ENCODE peak calls at places on chromosomes 13 and 19, in nine cellular contexts. O is GM13977, I is coronary artery, B is uterus, P is PC-3, T is IMR-90, X is endothelial cell, G is left ventricle myocardium inferior, F is thoracic aorta. W is an unnamed sample.

GRCh38 chr19:21767065-21767800 is at the start of gene ZNF100:
- DNase-seq in O (peak), B (peak), P (peak), G (peak), F (peak), I (peak), T (peak), X (peak), W (peak)

GRCh38 chr19:29823581-29824330 is 12.0 kb downstream of the CCNE1 start:
- DNase-seq in F (no peak), O (no peak), G (no peak), I (no peak), X (no peak), P (no peak), T (no peak), B (no peak), W (no peak)

GRCh38 chr13:63512095-63512494 is 2096.4 kb upstream of the PCDH20 start:
- DNase-seq in F (no peak), T (no peak), B (no peak), O (no peak), G (no peak), I (no peak), P (no peak), X (no peak), W (no peak)

GRCh38 chr13:76600086-76600485 is 286.1 kb downstream of the KCTD12 start:
- DNase-seq in P (no peak), O (no peak), B (no peak), X (no peak), G (no peak), I (no peak), F (no peak), T (no peak), W (peak)

GRCh38 chr19:3699071-3699740 is 1.1 kb downstream of the PIP5K1C start:
- DNase-seq in F (no peak), B (peak), X (no peak), P (peak), I (peak), G (peak), O (peak), T (peak), W (peak)

GRCh38 chr13:79905018-79905417 is 424.1 kb downstream of the NDFIP2 start:
- DNase-seq in B (no peak), X (no peak), P (no peak), O (no peak), F (no peak), I (no peak), G (no peak), T (no peak), W (no peak)

GRCh38 chr13:33229446-33230177 is 55.9 kb downstream of the STARD13 start:
- DNase-seq in O (no peak), P (no peak), T (no peak), F (no peak), I (no peak), B (no peak), G (no peak), X (no peak), W (no peak)

GRCh38 chr19:12843999-12844732 is 5.9 kb downstream of the MAST1 start:
- DNase-seq in T (no peak), I (no peak), O (no peak), F (no peak), X (no peak), P (peak), B (no peak), G (no peak), W (no peak)

GRCh38 chr13:96816261-96816660 is 178.0 kb downstream of the OXGR1 start:
- DNase-seq in P (no peak), I (peak), F (peak), X (no peak), T (no peak), O (no peak), B (peak), G (no peak), W (peak)

GRCh38 chr13:73060251-73061160 is 1.7 kb downstream of the KLF5 start:
- DNase-seq in O (peak), F (no peak), I (no peak), P (peak), T (peak), X (no peak), B (peak), G (no peak), W (peak)

GRCh38 chr13:108276060-108276459 is 6.5 kb downstream of the TNFSF13B start:
- DNase-seq in P (no peak), I (no peak), G (peak), T (no peak), F (no peak), O (no peak), B (no peak), X (no peak), W (peak)

GRCh38 chr19:34994643-34995471 is 5.3 kb upstream of the GRAMD1A start:
- DNase-seq in O (no peak), X (no peak), G (no peak), T (no peak), P (peak), F (no peak), B (no peak), I (no peak), W (peak)

GRCh38 chr19:13796301-13797057 is 1.2 kb downstream of the ZSWIM4 start:
- DNase-seq in T (peak), B (peak), P (peak), F (peak), I (peak), G (peak), X (no peak), O (peak), W (peak)

GRCh38 chr13:32471187-32471922 is 43.4 kb upstream of the N4BP2L1 start:
- DNase-seq in P (peak), O (no peak), F (no peak), X (no peak), T (peak), G (peak), I (no peak), B (peak), W (peak)

GRCh38 chr13:84500016-84500415 is 617.7 kb upstream of the SLITRK1 start:
- DNase-seq in X (no peak), O (no peak), G (no peak), T (peak), F (no peak), P (no peak), B (no peak), I (no peak), W (peak)

GRCh38 chr19:20359933-20360720 is 193.1 kb downstream of the ZNF486 start:
- DNase-seq in T (no peak), O (no peak), F (no peak), I (no peak), P (peak), G (no peak), B (no peak), X (peak), W (no peak)

GRCh38 chr19:35483089-35483488 is 7.2 kb downstream of the KRTDAP start:
- DNase-seq in O (no peak), P (no peak), I (no peak), T (no peak), F (no peak), X (no peak), B (no peak), G (no peak), W (no peak)

GRCh38 chr19:30312582-30313352 is 59.4 kb upstream of the ZNF536 start:
- DNase-seq in B (no peak), T (no peak), X (peak), I (peak), F (no peak), O (no peak), G (no peak), P (no peak), W (no peak)

GRCh38 chr13:113856716-113857065 is 7.2 kb downstream of the GAS6 start:
- DNase-seq in G (no peak), F (no peak), P (peak), X (no peak), I (peak), T (peak), O (no peak), B (no peak), W (peak)

GRCh38 chr13:38637576-38637975 is 49.3 kb upstream of the FREM2 start:
- DNase-seq in X (no peak), B (no peak), G (no peak), O (no peak), F (no peak), I (no peak), T (no peak), P (peak), W (no peak)

GRCh38 chr13:37187611-37188010 is 82.1 kb upstream of the CSNK1A1L start:
- DNase-seq in G (no peak), T (no peak), I (no peak), B (no peak), O (no peak), F (no peak), X (no peak), P (no peak), W (peak)

GRCh38 chr19:30799854-30800755 is 427.9 kb downstream of the ZNF536 start:
- DNase-seq in P (no peak), G (peak), B (no peak), T (no peak), O (no peak), F (no peak), I (no peak), X (peak), W (no peak)

GRCh38 chr13:23771966-23772365 is 117.2 kb downstream of the MIPEP start:
- DNase-seq in T (no peak), G (no peak), B (no peak), O (no peak), X (no peak), P (peak), I (no peak), F (no peak), W (peak)

GRCh38 chr19:42081584-42082258 is 5.8 kb downstream of the ZNF574 start:
- DNase-seq in P (peak), B (no peak), T (peak), G (no peak), I (no peak), F (no peak), O (no peak), X (no peak), W (peak)

GRCh38 chr13:43195551-43195950 is 172.2 kb downstream of the DNAJC15 start:
- DNase-seq in I (no peak), G (no peak), T (no peak), O (no peak), X (no peak), F (no peak), P (peak), B (no peak), W (peak)

GRCh38 chr13:52695856-52696255 is 43.2 kb downstream of the SUGT1 start:
- DNase-seq in O (peak), T (peak), G (no peak), P (peak), F (no peak), X (no peak), B (no peak), I (no peak), W (peak)

GRCh38 chr13:109720758-109721184 is 65.6 kb downstream of the IRS2 start:
- DNase-seq in F (no peak), G (no peak), I (no peak), X (no peak), T (no peak), B (no peak), O (no peak), P (no peak), W (no peak)

GRCh38 chr19:41219924-41220567 is 1.0 kb downstream of the AXL start:
- DNase-seq in T (peak), F (peak), G (peak), O (no peak), I (no peak), X (no peak), B (peak), P (peak), W (peak)

DNA sequence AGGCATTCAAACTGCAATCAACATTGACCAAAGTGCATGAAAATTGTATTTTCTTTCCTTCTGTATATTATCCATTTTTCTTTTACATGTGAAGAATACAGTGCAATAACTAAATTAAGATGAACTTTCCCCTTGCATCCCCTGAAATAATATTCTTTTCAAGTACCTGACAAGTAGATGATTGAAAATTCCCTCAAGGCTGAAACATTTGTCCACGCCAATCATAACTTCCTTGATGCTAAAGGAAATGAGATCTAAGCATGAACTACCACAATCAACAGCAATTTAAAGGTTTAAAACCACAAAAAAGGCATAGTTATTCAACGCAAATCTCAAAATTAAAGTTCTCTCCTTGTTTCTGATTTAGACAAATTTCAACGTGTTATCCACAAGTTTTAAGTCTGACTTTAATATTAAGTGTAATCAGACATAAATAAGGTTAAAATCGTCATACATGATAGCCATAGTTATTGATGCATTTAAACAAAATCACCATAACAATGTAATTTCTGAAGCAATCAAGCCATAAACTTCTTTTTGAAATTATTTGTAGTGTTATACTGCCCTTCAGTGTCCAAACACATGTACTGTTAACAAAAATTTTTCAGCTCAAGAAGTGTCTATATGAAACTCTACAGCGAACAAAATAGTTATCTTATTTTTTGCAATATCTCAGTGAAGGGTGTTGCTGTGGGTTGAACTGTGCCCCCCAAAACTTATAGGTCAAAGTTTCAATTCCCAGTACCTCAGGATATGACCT is 169.5 kb downstream of the DCLK1 start:
- DNase-seq in F (no peak), T (peak), X (no peak), B (no peak), P (peak), G (no peak), I (no peak), O (no peak), W (peak)
- TF ChIP-seq CTCF in F (peak), T (no peak), X (no peak), B (peak), P (peak), G (peak), I (no peak), O (no peak), W (peak)

GRCh38 chr19:2350656-2351055 is 9.4 kb upstream of the TMPRSS9 start:
- DNase-seq in X (no peak), B (no peak), F (no peak), G (no peak), T (no peak), I (no peak), P (no peak), O (no peak), W (no peak)
- TF ChIP-seq CTCF in X (no peak), B (no peak), F (no peak), G (no peak), T (no peak), I (no peak), P (no peak), O (no peak), W (no peak)

GRCh38 chr19:18674616-18675015 is 8.9 kb upstream of the CRTC1 start:
- DNase-seq in T (peak), G (peak), F (no peak), B (no peak), X (no peak), I (no peak), O (no peak), P (peak), W (no peak)

GRCh38 chr19:18670313-18670712 is 13.2 kb upstream of the CRTC1 start:
- DNase-seq in I (no peak), P (no peak), B (no peak), G (no peak), X (no peak), F (no peak), O (no peak), T (no peak), W (no peak)

GRCh38 chr19:18672044-18672451 is 11.4 kb upstream of the CRTC1 start:
- DNase-seq in F (no peak), X (no peak), P (no peak), G (no peak), I (no peak), T (no peak), B (no peak), O (no peak), W (no peak)

GRCh38 chr19:18671303-18672043 is 12.0 kb upstream of the CRTC1 start:
- DNase-seq in G (no peak), B (no peak), P (no peak), T (no peak), O (no peak), F (no peak), X (no peak), I (no peak), W (no peak)

GRCh38 chr19:18672606-18673337 is 10.7 kb upstream of the CRTC1 start:
- DNase-seq in X (no peak), B (no peak), F (no peak), I (no peak), G (no peak), T (peak), O (no peak), P (no peak), W (peak)
- TF ChIP-seq CTCF in X (no peak), B (peak), F (peak), I (no peak), G (no peak), T (peak), O (peak), P (peak), W (peak)

GRCh38 chr19:6861683-6862286 is 25.6 kb upstream of the ADGRE1 start:
- DNase-seq in G (no peak), O (no peak), B (no peak), T (no peak), F (no peak), P (peak), X (no peak), I (no peak), W (no peak)
- TF ChIP-seq CTCF in G (no peak), O (no peak), B (no peak), T (no peak), F (no peak), P (no peak), X (no peak), I (no peak), W (no peak)

DNA sequence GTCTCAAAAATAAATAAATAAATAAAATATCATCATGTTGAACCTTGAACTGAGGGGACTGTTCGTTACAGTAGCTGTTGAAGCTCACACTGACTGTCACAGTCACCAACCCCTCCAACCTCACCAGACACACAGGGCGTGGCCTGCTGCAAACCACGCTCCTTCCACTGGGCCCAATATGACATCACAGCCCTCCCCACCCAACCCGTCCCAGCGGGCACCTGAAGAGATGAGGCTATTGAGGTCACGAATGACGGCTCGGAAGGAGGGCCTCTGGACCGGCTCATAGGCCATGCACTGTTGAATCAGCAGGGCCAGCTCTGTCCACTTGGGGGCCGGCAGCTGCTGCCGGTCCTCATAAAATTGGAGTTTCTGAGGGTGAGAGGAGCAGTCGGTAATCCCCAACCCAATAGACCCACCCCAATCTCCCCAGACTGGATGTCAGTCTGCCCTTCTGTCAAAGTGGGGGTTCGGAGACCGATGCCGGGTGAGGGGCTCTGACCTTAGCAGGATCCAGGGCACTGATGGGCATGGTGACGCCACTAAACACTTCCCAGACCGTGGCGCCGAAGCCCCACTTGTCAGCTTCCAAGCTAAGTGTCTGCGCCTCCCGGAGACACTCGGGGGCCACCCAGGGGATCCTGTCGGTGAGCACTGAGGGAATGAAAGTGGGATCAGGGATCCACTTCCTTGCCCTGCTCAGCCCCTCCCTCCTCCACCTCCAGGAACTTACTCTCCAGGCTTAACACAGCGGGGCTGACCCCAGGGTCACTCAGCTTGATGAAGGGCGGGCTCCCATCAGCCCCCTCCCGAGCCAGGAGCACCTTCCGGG is 13.2 kb downstream of the JAK3 start:
- DNase-seq in I (no peak), G (no peak), X (no peak), T (no peak), F (no peak), P (no peak), O (no peak), B (no peak), W (no peak)
- TF ChIP-seq CTCF in I (no peak), G (no peak), X (no peak), T (peak), F (no peak), P (no peak), O (no peak), B (no peak), W (peak)

DNA sequence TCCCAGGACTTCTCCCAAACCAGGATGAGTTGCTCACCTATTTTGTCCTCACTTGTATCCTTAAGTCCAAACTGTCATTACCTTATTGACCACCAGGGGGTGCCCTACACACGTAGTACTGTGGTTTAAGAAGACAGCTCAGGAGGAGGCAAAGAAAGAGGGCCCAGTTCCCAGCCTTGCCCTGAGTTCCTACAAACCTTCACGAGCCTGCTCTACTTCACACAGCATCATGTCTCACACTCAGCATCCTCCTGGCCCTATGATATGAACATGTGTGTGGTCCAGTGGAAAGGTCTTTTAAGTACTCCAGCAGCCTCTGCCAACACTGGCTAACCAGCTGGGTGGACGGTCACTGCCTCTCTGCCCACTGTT is 8.1 kb upstream of the ZNF784 start:
- DNase-seq in X (peak), B (peak), O (no peak), P (peak), I (peak), T (peak), G (peak), F (peak), W (peak)
- TF ChIP-seq CTCF in X (peak), B (peak), O (peak), P (peak), I (peak), T (peak), G (peak), F (peak), W (peak)

DNA sequence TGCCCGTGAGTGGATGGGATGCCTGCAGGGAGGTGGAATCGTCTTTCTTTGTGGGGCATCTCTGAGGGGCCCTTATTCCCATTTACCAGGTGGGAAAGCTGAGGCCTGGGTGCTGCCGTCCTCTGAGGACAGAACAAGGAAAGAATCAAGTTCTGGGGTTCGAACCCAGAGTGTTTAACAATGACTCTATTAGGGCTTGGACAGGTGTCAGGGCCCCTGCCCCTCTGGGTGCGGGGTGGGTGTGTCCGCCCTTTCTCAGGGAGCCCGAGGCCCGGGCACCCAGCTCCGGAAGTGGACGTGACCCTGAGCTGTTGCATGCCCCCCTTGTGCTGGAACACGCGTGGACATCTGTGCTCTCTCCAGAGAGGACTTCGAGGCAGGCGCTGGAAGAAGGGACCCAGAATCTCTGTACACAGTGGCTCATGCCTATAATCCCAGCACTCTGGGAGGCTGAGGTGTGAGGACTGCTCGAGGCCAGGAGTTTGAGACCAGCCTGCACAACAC is 10.8 kb downstream of the NDUFA11 start:
- DNase-seq in P (no peak), B (no peak), T (no peak), O (no peak), I (no peak), G (no peak), X (no peak), F (no peak), W (no peak)
- TF ChIP-seq CTCF in P (peak), B (no peak), T (no peak), O (no peak), I (no peak), G (no peak), X (no peak), F (no peak), W (no peak)